ENCODE peak calls at places on chromosomes 12 and 14, in ten cellular contexts. S, P, M, I, V, L, Y, O, D and N are unnamed samples.

GRCh38 chr12:55842681-55843429 is at the start of gene MMP19:
- DNase-seq in L (peak; percentile 82), I (no peak), D (no peak), M (no peak), O (peak; percentile 76), Y (no peak), P (peak; percentile 80), V (no peak), S (no peak), N (no peak)

GRCh38 chr14:104142136-104143041 is 4.0 kb downstream of the KIF26A start:
- DNase-seq in L (no peak), M (no peak), Y (no peak), D (no peak), P (no peak), I (no peak), S (no peak), V (no peak), O (peak; percentile 56), N (no peak)

GRCh38 chr12:52359511-52360103 is 7.7 kb downstream of the KRT85 start:
- DNase-seq in I (no peak), P (no peak), L (no peak), Y (peak; percentile 5), D (no peak), V (no peak), O (no peak), S (no peak), M (no peak), N (no peak)

GRCh38 chr12:17030338-17030737 is 424.4 kb upstream of the LMO3 start:
- DNase-seq in M (no peak), V (no peak), I (no peak), O (no peak), S (no peak), L (no peak), P (no peak), Y (no peak), D (no peak), N (no peak)

GRCh38 chr12:57726151-57726883 is 12.2 kb downstream of the AGAP2 start:
- DNase-seq in D (peak; percentile 72), L (peak; percentile 76), Y (peak; percentile 68), S (peak; percentile 81), V (peak; percentile 74), M (peak; percentile 97), P (peak; percentile 84), I (peak; percentile 27), O (peak; percentile 91), N (no peak)

GRCh38 chr14:76007852-76008251 is 22.3 kb downstream of the IFT43 start:
- DNase-seq in V (no peak), P (no peak), I (no peak), D (no peak), M (no peak), Y (no peak), L (peak; percentile 18), O (no peak), S (no peak), N (no peak)

GRCh38 chr12:53995311-53996187 is 4.4 kb upstream of the HOXC9 start:
- DNase-seq in Y (peak; percentile 76), V (peak; percentile 40), S (no peak), O (no peak), P (no peak), D (no peak), M (no peak), L (no peak), I (no peak), N (no peak)

GRCh38 chr14:45199246-45199645 is 53.8 kb downstream of the MIS18BP1 start:
- DNase-seq in V (no peak), Y (no peak), M (no peak), I (no peak), D (no peak), P (no peak), S (no peak), O (no peak), L (peak; percentile 79), N (no peak)

GRCh38 chr12:125100551-125101434 is 35.6 kb downstream of the AACS start:
- DNase-seq in Y (no peak), P (no peak), S (no peak), I (no peak), O (no peak), V (no peak), L (no peak), M (peak; percentile 21), D (no peak), N (no peak)

GRCh38 chr14:104664107-104664506 is 25.3 kb upstream of the INF2 start:
- DNase-seq in M (no peak), S (no peak), V (no peak), I (no peak), P (no peak), D (no peak), Y (no peak), O (no peak), L (no peak), N (no peak)

GRCh38 chr12:33322519-33322918 is 117.1 kb downstream of the SYT10 start:
- DNase-seq in P (no peak), O (no peak), L (no peak), Y (no peak), S (no peak), M (no peak), V (no peak), D (no peak), I (no peak), N (no peak)

GRCh38 chr14:94423465-94424056 is 29.0 kb downstream of the SERPINA11 start:
- DNase-seq in Y (peak; percentile 58), L (peak; percentile 59), D (peak; percentile 25), P (peak; percentile 18), V (peak; percentile 76), O (peak; percentile 76), I (peak; percentile 18), M (peak; percentile 61), S (peak; percentile 59), N (no peak)

GRCh38 chr12:113684053-113684907 is 212.6 kb upstream of the LHX5 start:
- DNase-seq in I (no peak), Y (no peak), O (no peak), L (peak; percentile 33), P (no peak), M (no peak), D (no peak), S (no peak), V (no peak), N (no peak)

GRCh38 chr12:27424631-27425230 is 21.8 kb upstream of the SMCO2 start:
- DNase-seq in M (peak; percentile 37), L (peak; percentile 58), Y (no peak), P (peak; percentile 26), I (no peak), V (no peak), D (peak; percentile 20), S (no peak), O (no peak), N (no peak)

GRCh38 chr12:44812062-44812461 is 64.1 kb downstream of the NELL2 start:
- DNase-seq in L (no peak), O (no peak), I (peak; percentile 32), S (no peak), P (no peak), M (no peak), D (peak; percentile 53), Y (no peak), V (no peak), N (no peak)
- TF ChIP-seq CTCF in L (no peak), O (no peak), I (peak; percentile 68), S (no peak), P (no peak), M (no peak), D (peak; percentile 37), Y (no peak), V (no peak), N (peak; percentile 68)

DNA sequence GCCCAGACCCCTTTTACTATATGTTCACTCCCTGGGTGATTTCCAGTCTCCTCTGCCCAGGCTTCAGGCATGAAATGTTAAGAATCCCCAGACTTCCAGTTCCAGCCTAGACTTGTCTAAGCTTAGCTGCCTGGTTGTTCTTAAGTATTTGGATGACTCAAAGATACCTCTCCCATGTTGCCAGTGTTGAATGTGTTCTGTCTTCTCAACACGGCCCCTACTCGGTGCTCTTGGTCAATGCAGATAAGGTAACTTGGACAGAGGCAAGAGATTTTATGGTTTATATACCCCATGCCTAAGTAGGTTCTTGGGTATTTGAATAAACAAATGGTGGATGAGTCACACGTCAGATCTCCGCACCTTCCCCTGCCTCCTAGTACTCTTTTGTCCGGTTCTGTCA is 13.6 kb downstream of the PIWIL1 start:
- DNase-seq in D (no peak), Y (no peak), V (no peak), M (no peak), S (no peak), L (no peak), P (no peak), O (no peak), I (no peak), N (no peak)
- H3K27ac ChIP-seq in D (no peak overlapping the region), Y (no peak overlapping the region), V (no peak overlapping the region), M (no peak overlapping the region), S (no peak overlapping the region), L (no peak overlapping the region), P (no peak overlapping the region), O (no peak overlapping the region), I (no peak overlapping the region), N (no peak overlapping the region)

GRCh38 chr12:49295087-49296001 is at the start of gene PRPH:
- DNase-seq in Y (no peak), O (peak; percentile 58), D (no peak), I (no peak), L (no peak), M (no peak), P (no peak), S (no peak), V (no peak), N (no peak)

GRCh38 chr12:49297695-49298060 is 2.7 kb downstream of the PRPH start:
- DNase-seq in V (no peak), D (no peak), I (no peak), M (no peak), P (no peak), Y (no peak), O (peak; percentile 32), S (no peak), L (no peak), N (no peak)

GRCh38 chr12:49296034-49296835 is 1.3 kb downstream of the PRPH start:
- DNase-seq in V (peak; percentile 57), O (peak; percentile 57), L (no peak), P (no peak), S (no peak), D (peak; percentile 42), I (peak; percentile 24), Y (no peak), M (peak; percentile 88), N (peak; percentile 58)

GRCh38 chr12:49298160-49298559 is 3.2 kb downstream of the PRPH start:
- DNase-seq in V (no peak), D (no peak), I (no peak), S (no peak), L (no peak), O (peak; percentile 40), Y (no peak), P (no peak), M (no peak), N (no peak)

GRCh38 chr12:49296836-49297694 is 2.1 kb downstream of the PRPH start:
- DNase-seq in P (no peak), Y (no peak), V (peak; percentile 43), O (peak; percentile 54), L (no peak), M (peak; percentile 86), S (peak; percentile 52), D (peak; percentile 39), I (no peak), N (peak; percentile 13)
- TF ChIP-seq CTCF in P (no peak), Y (peak; percentile 5), V (peak; percentile 9), O (peak; percentile 7), L (no peak), M (no peak), S (no peak), D (no peak), I (no peak), N (peak; percentile 32)

GRCh38 chr12:38316391-38317129 is at the start of gene ALG10B:
- DNase-seq in S (peak; percentile 90), L (peak; percentile 96), P (peak; percentile 94), O (peak; percentile 97), V (peak; percentile 92), D (peak; percentile 96), Y (peak; percentile 92), I (peak; percentile 90), M (peak; percentile 81), N (peak; percentile 89)
- H3K27ac ChIP-seq in S (peak within 1 kb of the TSS; percentile 86), L (peak within 1 kb of the TSS; percentile 62), P (peak within 1 kb of the TSS; percentile 94), O (peak within 1 kb of the TSS; percentile 90), V (peak within 1 kb of the TSS; percentile 87), D (peak within 1 kb of the TSS; percentile 39), Y (peak within 1 kb of the TSS; percentile 84), I (peak within 1 kb of the TSS; percentile 63), M (peak within 1 kb of the TSS; percentile 83), N (peak within 1 kb of the TSS; percentile 80)